ENCODE peak calls at places on chromosomes 13 and 19, in seven cellular contexts. One of them, this sample, is unnamed.
A peak's percentile ranks its signal among the peaks of the same experiment; 100 is the strongest.

GRCh38 chr13:113650275-113650674 is 7.7 kb downstream of the ATP4B start:
- DNase-seq in neuronal stem cell: no peak
- DNase-seq in H9: no peak
- DNase-seq in mesendoderm: no peak
- DNase-seq in IMR-90: no peak
- DNase-seq in trophoblast cell: no peak
- DNase-seq in mesenchymal stem cell: no peak
- DNase-seq in this sample: no peak

GRCh38 chr19:14517840-14518505 is at the start of gene DNAJB1:
- DNase-seq in neuronal stem cell: no peak
- DNase-seq in H9: no peak
- DNase-seq in mesendoderm: peak; percentile 73
- DNase-seq in IMR-90: peak; percentile 64
- DNase-seq in trophoblast cell: peak; percentile 69
- DNase-seq in mesenchymal stem cell: peak; percentile 92
- DNase-seq in this sample: peak; percentile 80

GRCh38 chr19:41882568-41883462 is at the start of gene ARHGEF1:
- DNase-seq in neuronal stem cell: no peak
- DNase-seq in H9: no peak
- DNase-seq in mesendoderm: no peak
- DNase-seq in IMR-90: no peak
- DNase-seq in trophoblast cell: no peak
- DNase-seq in mesenchymal stem cell: peak; percentile 12
- DNase-seq in this sample: no peak

GRCh38 chr13:73056054-73056962 is 2.5 kb upstream of the KLF5 start:
- DNase-seq in neuronal stem cell: no peak
- DNase-seq in H9: no peak
- DNase-seq in mesendoderm: no peak
- DNase-seq in IMR-90: peak; percentile 84
- DNase-seq in trophoblast cell: peak; percentile 66
- DNase-seq in mesenchymal stem cell: peak; percentile 64
- DNase-seq in this sample: no peak

GRCh38 chr13:52158629-52159158 is 703 bp downstream of the NEK3 start:
- DNase-seq in neuronal stem cell: no peak
- DNase-seq in H9: no peak
- DNase-seq in mesendoderm: peak; percentile 31
- DNase-seq in IMR-90: peak; percentile 28
- DNase-seq in trophoblast cell: peak; percentile 1
- DNase-seq in mesenchymal stem cell: peak; percentile 61
- DNase-seq in this sample: no peak

GRCh38 chr19:29497241-29497640 is 28.6 kb upstream of the VSTM2B start:
- DNase-seq in neuronal stem cell: no peak
- DNase-seq in H9: no peak
- DNase-seq in mesendoderm: no peak
- DNase-seq in IMR-90: no peak
- DNase-seq in trophoblast cell: no peak
- DNase-seq in mesenchymal stem cell: no peak
- DNase-seq in this sample: no peak

GRCh38 chr13:26941345-26942174 is 181.0 kb upstream of the GPR12 start:
- DNase-seq in neuronal stem cell: no peak
- DNase-seq in H9: no peak
- DNase-seq in mesendoderm: no peak
- DNase-seq in IMR-90: peak; percentile 91
- DNase-seq in trophoblast cell: peak; percentile 26
- DNase-seq in mesenchymal stem cell: peak; percentile 92
- DNase-seq in this sample: no peak

GRCh38 chr13:20475927-20476691 is 49.5 kb downstream of the CRYL1 start:
- DNase-seq in neuronal stem cell: no peak
- DNase-seq in H9: no peak
- DNase-seq in mesendoderm: peak; percentile 21
- DNase-seq in IMR-90: no peak
- DNase-seq in trophoblast cell: no peak
- DNase-seq in mesenchymal stem cell: no peak
- DNase-seq in this sample: no peak

GRCh38 chr19:49059056-49059455 is 1.5 kb upstream of the CGB7 start:
- DNase-seq in neuronal stem cell: no peak
- DNase-seq in H9: no peak
- DNase-seq in mesendoderm: no peak
- DNase-seq in IMR-90: no peak
- DNase-seq in trophoblast cell: no peak
- DNase-seq in mesenchymal stem cell: no peak
- DNase-seq in this sample: no peak

GRCh38 chr13:94556646-94557045 is 39.3 kb downstream of the TGDS start:
- DNase-seq in neuronal stem cell: no peak
- DNase-seq in H9: no peak
- DNase-seq in mesendoderm: no peak
- DNase-seq in IMR-90: no peak
- DNase-seq in trophoblast cell: no peak
- DNase-seq in mesenchymal stem cell: peak; percentile 13
- DNase-seq in this sample: no peak

GRCh38 chr13:94550030-94550738 is 45.8 kb downstream of the TGDS start:
- DNase-seq in neuronal stem cell: no peak
- DNase-seq in H9: no peak
- DNase-seq in mesendoderm: no peak
- DNase-seq in IMR-90: peak; percentile 52
- DNase-seq in trophoblast cell: peak; percentile 50
- DNase-seq in mesenchymal stem cell: no peak
- DNase-seq in this sample: no peak

GRCh38 chr13:94552095-94552494 is 43.9 kb downstream of the TGDS start:
- DNase-seq in neuronal stem cell: no peak
- DNase-seq in H9: no peak
- DNase-seq in mesendoderm: no peak
- DNase-seq in IMR-90: no peak
- DNase-seq in trophoblast cell: peak; percentile 52
- DNase-seq in mesenchymal stem cell: no peak
- DNase-seq in this sample: no peak

GRCh38 chr13:94556016-94556415 is 39.9 kb downstream of the TGDS start:
- DNase-seq in neuronal stem cell: no peak
- DNase-seq in H9: no peak
- DNase-seq in mesendoderm: no peak
- DNase-seq in IMR-90: no peak
- DNase-seq in trophoblast cell: no peak
- DNase-seq in mesenchymal stem cell: no peak
- DNase-seq in this sample: no peak

GRCh38 chr13:94553766-94554165 is 42.2 kb downstream of the TGDS start:
- DNase-seq in neuronal stem cell: no peak
- DNase-seq in H9: no peak
- DNase-seq in mesendoderm: no peak
- DNase-seq in IMR-90: no peak
- DNase-seq in trophoblast cell: no peak
- DNase-seq in mesenchymal stem cell: no peak
- DNase-seq in this sample: no peak
- H2BK5ac ChIP-seq in neuronal stem cell: no peak overlapping the region
- H2BK5ac ChIP-seq in H9: no peak overlapping the region
- H2BK5ac ChIP-seq in mesendoderm: no peak overlapping the region
- H2BK5ac ChIP-seq in IMR-90: no peak overlapping the region
- H2BK5ac ChIP-seq in trophoblast cell: no peak overlapping the region
- H2BK5ac ChIP-seq in mesenchymal stem cell: no peak overlapping the region
- H2BK5ac ChIP-seq in this sample: no peak overlapping the region

DNA sequence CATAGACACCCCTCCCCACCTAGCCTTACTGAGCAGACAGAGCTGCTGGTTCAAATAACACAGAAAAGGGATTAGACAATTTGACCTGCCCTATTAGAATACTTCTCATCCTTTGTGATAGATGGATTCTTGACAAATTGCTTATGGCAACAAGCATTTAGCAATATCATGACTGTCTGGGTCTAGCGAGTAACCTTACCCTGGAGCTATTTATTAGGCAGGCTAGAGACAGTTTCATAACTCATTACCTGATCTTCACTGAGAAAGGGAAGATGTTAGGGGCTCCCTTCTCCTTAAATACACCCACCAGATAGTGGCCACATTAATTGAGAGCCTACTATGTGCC is 185.3 kb upstream of the IRS2 start:
- DNase-seq in neuronal stem cell: no peak
- DNase-seq in H9: no peak
- DNase-seq in mesendoderm: no peak
- DNase-seq in IMR-90: no peak
- DNase-seq in trophoblast cell: peak; percentile 39
- DNase-seq in mesenchymal stem cell: no peak
- DNase-seq in this sample: no peak
- H2BK5ac ChIP-seq in neuronal stem cell: no peak overlapping the region
- H2BK5ac ChIP-seq in H9: no peak overlapping the region
- H2BK5ac ChIP-seq in mesendoderm: no peak overlapping the region
- H2BK5ac ChIP-seq in IMR-90: no peak overlapping the region
- H2BK5ac ChIP-seq in trophoblast cell: no peak overlapping the region
- H2BK5ac ChIP-seq in mesenchymal stem cell: no peak overlapping the region
- H2BK5ac ChIP-seq in this sample: no peak overlapping the region

DNA sequence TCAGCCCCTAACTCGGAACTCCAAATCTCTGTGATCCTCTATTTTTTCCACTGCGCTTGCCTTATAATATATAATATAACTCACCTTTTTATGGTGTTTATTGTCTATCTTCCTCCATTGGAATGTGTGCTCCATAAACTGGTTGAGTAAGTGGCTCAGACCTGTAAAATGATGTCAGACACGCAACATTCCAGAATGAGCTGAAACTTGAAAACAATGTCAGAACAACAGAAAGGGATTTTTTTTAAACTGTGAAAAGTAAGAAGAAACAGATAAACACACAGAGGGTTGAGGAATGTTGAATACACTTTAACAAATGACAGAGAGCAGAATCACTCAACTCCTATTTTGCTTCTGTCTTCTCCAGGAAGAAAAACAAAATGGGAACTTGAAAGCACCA is 19.1 kb upstream of the FAM216B start:
- DNase-seq in neuronal stem cell: no peak
- DNase-seq in H9: no peak
- DNase-seq in mesendoderm: peak; percentile 66
- DNase-seq in IMR-90: peak; percentile 54
- DNase-seq in trophoblast cell: peak; percentile 93
- DNase-seq in mesenchymal stem cell: peak; percentile 35
- DNase-seq in this sample: no peak
- H2BK5ac ChIP-seq in neuronal stem cell: no peak overlapping the region
- H2BK5ac ChIP-seq in H9: no peak overlapping the region
- H2BK5ac ChIP-seq in mesendoderm: no peak overlapping the region
- H2BK5ac ChIP-seq in IMR-90: peak overlapping the region; percentile 65
- H2BK5ac ChIP-seq in trophoblast cell: peak overlapping the region; percentile 90
- H2BK5ac ChIP-seq in mesenchymal stem cell: no peak overlapping the region
- H2BK5ac ChIP-seq in this sample: no peak overlapping the region

DNA sequence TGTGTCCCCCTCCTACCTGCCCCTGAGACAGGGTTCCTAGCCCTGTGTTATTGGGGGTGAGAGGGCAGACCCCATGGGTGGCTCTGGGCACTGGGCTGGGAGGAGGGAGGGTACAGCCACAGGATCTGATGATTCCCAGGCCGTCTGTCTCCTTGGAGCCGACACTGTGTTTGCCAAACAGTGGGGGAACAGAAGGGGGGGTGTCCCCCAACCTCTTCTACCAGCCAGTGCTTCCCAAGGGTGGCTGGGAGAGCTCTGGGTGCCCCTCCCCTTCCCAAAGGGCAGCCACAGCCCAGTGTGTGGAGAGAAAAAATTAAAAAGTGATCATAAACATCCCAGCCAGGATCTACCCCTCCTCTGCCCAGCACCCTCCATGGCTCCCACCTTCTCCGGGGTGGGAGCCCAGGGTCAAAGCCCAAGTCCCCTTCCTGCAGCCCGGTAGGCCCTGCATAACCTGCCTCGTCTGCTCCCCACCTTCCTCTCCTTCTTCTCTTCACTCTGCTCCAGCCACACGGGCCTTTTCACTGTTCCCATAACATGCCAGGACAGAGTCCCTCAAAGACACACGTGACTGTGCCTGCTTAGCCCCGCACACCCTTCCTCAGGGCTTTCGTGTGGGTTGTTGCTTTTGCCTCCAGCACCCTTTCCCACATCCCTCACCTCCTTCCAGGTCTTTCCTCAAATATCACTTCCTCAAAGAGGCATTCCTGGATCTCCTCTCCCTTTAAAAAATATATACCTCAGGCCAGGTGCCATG is 1.4 kb upstream of the PLIN4 start:
- DNase-seq in neuronal stem cell: no peak
- DNase-seq in H9: no peak
- DNase-seq in mesendoderm: no peak
- DNase-seq in IMR-90: no peak
- DNase-seq in trophoblast cell: no peak
- DNase-seq in mesenchymal stem cell: peak; percentile 53
- DNase-seq in this sample: no peak
- H2BK5ac ChIP-seq in neuronal stem cell: no peak overlapping the region
- H2BK5ac ChIP-seq in H9: no peak overlapping the region
- H2BK5ac ChIP-seq in mesendoderm: no peak overlapping the region
- H2BK5ac ChIP-seq in IMR-90: no peak overlapping the region
- H2BK5ac ChIP-seq in trophoblast cell: no peak overlapping the region
- H2BK5ac ChIP-seq in mesenchymal stem cell: no peak overlapping the region
- H2BK5ac ChIP-seq in this sample: no peak overlapping the region

GRCh38 chr19:16229322-16229641 is 31.6 kb downstream of the AP1M1 start:
- DNase-seq in neuronal stem cell: no peak
- DNase-seq in H9: no peak
- DNase-seq in mesendoderm: no peak
- DNase-seq in IMR-90: no peak
- DNase-seq in trophoblast cell: no peak
- DNase-seq in mesenchymal stem cell: no peak
- DNase-seq in this sample: no peak
- H2BK5ac ChIP-seq in neuronal stem cell: no peak overlapping the region
- H2BK5ac ChIP-seq in H9: no peak overlapping the region
- H2BK5ac ChIP-seq in mesendoderm: no peak overlapping the region
- H2BK5ac ChIP-seq in IMR-90: no peak overlapping the region
- H2BK5ac ChIP-seq in trophoblast cell: no peak overlapping the region
- H2BK5ac ChIP-seq in mesenchymal stem cell: no peak overlapping the region
- H2BK5ac ChIP-seq in this sample: no peak overlapping the region

GRCh38 chr13:43016226-43016625 is 7.2 kb upstream of the DNAJC15 start:
- DNase-seq in neuronal stem cell: no peak
- DNase-seq in H9: no peak
- DNase-seq in mesendoderm: no peak
- DNase-seq in IMR-90: no peak
- DNase-seq in trophoblast cell: no peak
- DNase-seq in mesenchymal stem cell: no peak
- DNase-seq in this sample: no peak
- H2BK5ac ChIP-seq in neuronal stem cell: no peak overlapping the region
- H2BK5ac ChIP-seq in H9: no peak overlapping the region
- H2BK5ac ChIP-seq in mesendoderm: no peak overlapping the region
- H2BK5ac ChIP-seq in IMR-90: no peak overlapping the region
- H2BK5ac ChIP-seq in trophoblast cell: no peak overlapping the region
- H2BK5ac ChIP-seq in mesenchymal stem cell: no peak overlapping the region
- H2BK5ac ChIP-seq in this sample: no peak overlapping the region

This sample was measured in H1.